ENCODE peak calls at places on chromosomes 4 and X, in six cellular contexts. One of them, this sample, is unnamed.

GRCh38 chr4:148782284-148782683 is 340.1 kb upstream of the NR3C2 start:
- DNase-seq in fibroblast of lung: no peak
- DNase-seq in NCI-H1105 treated with DMSO at 0.1 percent for 48 hours: no peak
- DNase-seq in glomerular endothelial cell: no peak
- DNase-seq in K562: no peak
- DNase-seq in stomach: peak; percentile 31
- DNase-seq in this sample: no peak

GRCh38 chr4:134465417-134465816 is 263.8 kb upstream of the PABPC4L start:
- DNase-seq in fibroblast of lung: no peak
- DNase-seq in NCI-H1105 treated with DMSO at 0.1 percent for 48 hours: no peak
- DNase-seq in glomerular endothelial cell: no peak
- DNase-seq in K562: no peak
- DNase-seq in stomach: no peak
- DNase-seq in this sample: no peak

GRCh38 chr4:87093443-87094123 is 126.8 kb downstream of the KLHL8 start:
- DNase-seq in fibroblast of lung: peak; percentile 67
- DNase-seq in NCI-H1105 treated with DMSO at 0.1 percent for 48 hours: peak; percentile 49
- DNase-seq in glomerular endothelial cell: no peak
- DNase-seq in K562: peak; percentile 68
- DNase-seq in stomach: no peak
- DNase-seq in this sample: peak; percentile 89

GRCh38 chr4:7967501-7968261 is 28.0 kb upstream of the AFAP1 start:
- DNase-seq in fibroblast of lung: peak; percentile 53
- DNase-seq in NCI-H1105 treated with DMSO at 0.1 percent for 48 hours: no peak
- DNase-seq in glomerular endothelial cell: no peak
- DNase-seq in K562: no peak
- DNase-seq in stomach: no peak
- DNase-seq in this sample: no peak

GRCh38 chr4:71009796-71010588 is 16.5 kb downstream of the DCK start:
- DNase-seq in fibroblast of lung: peak; percentile 70
- DNase-seq in NCI-H1105 treated with DMSO at 0.1 percent for 48 hours: peak; percentile 10
- DNase-seq in glomerular endothelial cell: no peak
- DNase-seq in K562: peak; percentile 62
- DNase-seq in stomach: no peak
- DNase-seq in this sample: peak; percentile 41

GRCh38 chrX:16466640-16467432 is 183.1 kb upstream of the S100G start:
- DNase-seq in fibroblast of lung: no peak
- DNase-seq in NCI-H1105 treated with DMSO at 0.1 percent for 48 hours: no peak
- DNase-seq in glomerular endothelial cell: no peak
- DNase-seq in K562: no peak
- DNase-seq in stomach: no peak
- DNase-seq in this sample: peak; percentile 84

GRCh38 chrX:147180886-147181285 is 366.3 kb upstream of the CXorf51A start:
- DNase-seq in fibroblast of lung: no peak
- DNase-seq in NCI-H1105 treated with DMSO at 0.1 percent for 48 hours: no peak
- DNase-seq in glomerular endothelial cell: no peak
- DNase-seq in K562: no peak
- DNase-seq in stomach: no peak
- DNase-seq in this sample: no peak

GRCh38 chr4:103012085-103012484 is 7.4 kb downstream of the SLC9B1 start:
- DNase-seq in fibroblast of lung: peak; percentile 82
- DNase-seq in NCI-H1105 treated with DMSO at 0.1 percent for 48 hours: no peak
- DNase-seq in glomerular endothelial cell: no peak
- DNase-seq in K562: peak; percentile 13
- DNase-seq in stomach: no peak
- DNase-seq in this sample: peak; percentile 27

GRCh38 chr4:60948008-60948407 is 252.1 kb upstream of the ADGRL3 start:
- DNase-seq in fibroblast of lung: peak; percentile 19
- DNase-seq in NCI-H1105 treated with DMSO at 0.1 percent for 48 hours: no peak
- DNase-seq in glomerular endothelial cell: no peak
- DNase-seq in K562: no peak
- DNase-seq in stomach: no peak
- DNase-seq in this sample: peak; percentile 50

GRCh38 chr4:161466321-161466720 is 697.5 kb downstream of the FSTL5 start:
- DNase-seq in fibroblast of lung: no peak
- DNase-seq in NCI-H1105 treated with DMSO at 0.1 percent for 48 hours: peak; percentile 23
- DNase-seq in glomerular endothelial cell: no peak
- DNase-seq in K562: no peak
- DNase-seq in stomach: no peak
- DNase-seq in this sample: no peak

GRCh38 chr4:184343400-184344177 is 125.9 kb upstream of the ENPP6 start:
- DNase-seq in fibroblast of lung: peak; percentile 78
- DNase-seq in NCI-H1105 treated with DMSO at 0.1 percent for 48 hours: peak; percentile 66
- DNase-seq in glomerular endothelial cell: peak; percentile 45
- DNase-seq in K562: peak; percentile 65
- DNase-seq in stomach: peak; percentile 77
- DNase-seq in this sample: peak; percentile 70

GRCh38 chrX:9273744-9274143 is 191.1 kb upstream of the TBL1X start:
- DNase-seq in fibroblast of lung: no peak
- DNase-seq in NCI-H1105 treated with DMSO at 0.1 percent for 48 hours: no peak
- DNase-seq in glomerular endothelial cell: no peak
- DNase-seq in K562: no peak
- DNase-seq in stomach: no peak
- DNase-seq in this sample: no peak

GRCh38 chr4:150305995-150306394 is 227.8 kb downstream of the DCLK2 start:
- DNase-seq in fibroblast of lung: peak; percentile 52
- DNase-seq in NCI-H1105 treated with DMSO at 0.1 percent for 48 hours: no peak
- DNase-seq in glomerular endothelial cell: no peak
- DNase-seq in K562: no peak
- DNase-seq in stomach: no peak
- DNase-seq in this sample: peak; percentile 51

GRCh38 chrX:137051978-137052640 is 18.3 kb upstream of the GPR101 start:
- DNase-seq in fibroblast of lung: peak; percentile 35
- DNase-seq in NCI-H1105 treated with DMSO at 0.1 percent for 48 hours: peak; percentile 76
- DNase-seq in glomerular endothelial cell: no peak
- DNase-seq in K562: peak; percentile 74
- DNase-seq in stomach: peak; percentile 62
- DNase-seq in this sample: peak; percentile 14

GRCh38 chr4:93232883-93233282 is 595.7 kb upstream of the ATOH1 start:
- DNase-seq in fibroblast of lung: no peak
- DNase-seq in NCI-H1105 treated with DMSO at 0.1 percent for 48 hours: no peak
- DNase-seq in glomerular endothelial cell: no peak
- DNase-seq in K562: no peak
- DNase-seq in stomach: no peak
- DNase-seq in this sample: no peak

GRCh38 chr4:141065872-141066271 is 67.4 kb downstream of the RNF150 start:
- DNase-seq in fibroblast of lung: peak; percentile 45
- DNase-seq in NCI-H1105 treated with DMSO at 0.1 percent for 48 hours: no peak
- DNase-seq in glomerular endothelial cell: no peak
- DNase-seq in K562: no peak
- DNase-seq in stomach: no peak
- DNase-seq in this sample: no peak

GRCh38 chr4:55819634-55820033 is at the start of gene EXOC1L:
- DNase-seq in fibroblast of lung: peak; percentile 37
- DNase-seq in NCI-H1105 treated with DMSO at 0.1 percent for 48 hours: no peak
- DNase-seq in glomerular endothelial cell: no peak
- DNase-seq in K562: peak; percentile 67
- DNase-seq in stomach: no peak
- DNase-seq in this sample: no peak

GRCh38 chr4:111650553-111651183 is 494.6 kb upstream of the FAM241A start:
- DNase-seq in fibroblast of lung: no peak
- DNase-seq in NCI-H1105 treated with DMSO at 0.1 percent for 48 hours: no peak
- DNase-seq in glomerular endothelial cell: no peak
- DNase-seq in K562: no peak
- DNase-seq in stomach: no peak
- DNase-seq in this sample: no peak

This sample was measured in mammary epithelial cell.